ENCODE peak calls at places on chromosomes 2 and 18, in six cellular contexts. C, G, Z, T, F and Y are unnamed samples. For H3K4me1, the result is how much of the 10 kb centered on the place peaks cover.

GRCh38 chr2:215609089-215610032 is 173.5 kb upstream of the FN1 start:
- DNase-seq in C (no peak), G (peak), Z (no peak), T (no peak), F (no peak), Y (no peak)

GRCh38 chr2:33104726-33105125 is 158.0 kb downstream of the LTBP1 start:
- DNase-seq in C (no peak), G (peak), Z (no peak), T (no peak), F (no peak), Y (no peak)

GRCh38 chr18:58269931-58270330 is 225.9 kb downstream of the NEDD4L start:
- DNase-seq in C (no peak), G (no peak), Z (no peak), T (no peak), F (no peak), Y (no peak)

GRCh38 chr2:40434638-40435296 is 17.1 kb downstream of the SLC8A1 start:
- DNase-seq in C (peak), G (peak), Z (no peak), T (no peak), F (no peak), Y (no peak)

GRCh38 chr2:7707723-7708122 is 790.5 kb downstream of the RNF144A start:
- DNase-seq in C (no peak), G (peak), Z (no peak), T (no peak), F (no peak), Y (no peak)

GRCh38 chr18:2846241-2846637 is 567 bp upstream of the EMILIN2 start:
- DNase-seq in C (no peak), G (peak), Z (no peak), T (peak), F (no peak), Y (peak)

GRCh38 chr2:66929632-66930385 is 467.3 kb upstream of the ETAA1 start:
- DNase-seq in C (peak), G (peak), Z (peak), T (peak), F (no peak), Y (no peak)

GRCh38 chr2:227655454-227655853 is 11.2 kb upstream of the SCYGR5 start:
- DNase-seq in C (no peak), G (peak), Z (no peak), T (no peak), F (no peak), Y (no peak)

GRCh38 chr2:17747684-17748452 is 5.7 kb downstream of the SMC6 start:
- DNase-seq in C (no peak), G (peak), Z (no peak), T (no peak), F (no peak), Y (no peak)

GRCh38 chr2:102932521-102932920 is 170.7 kb downstream of the TMEM182 start:
- DNase-seq in C (no peak), G (no peak), Z (no peak), T (no peak), F (no peak), Y (no peak)

GRCh38 chr2:191679818-191680600 is 2.1 kb downstream of the NABP1 start:
- DNase-seq in C (no peak), G (peak), Z (no peak), T (no peak), F (no peak), Y (no peak)

GRCh38 chr2:42865884-42866861 is 73.8 kb upstream of the HAAO start:
- DNase-seq in C (peak), G (no peak), Z (no peak), T (no peak), F (no peak), Y (no peak)

GRCh38 chr18:55327454-55327853 is 260.5 kb downstream of the TCF4 start:
- DNase-seq in C (no peak), G (no peak), Z (no peak), T (no peak), F (no peak), Y (no peak)
- H3K4me1 ChIP-seq in C (under half), G (under half), Z (under half), T (under half), F (under half), Y (under half)

GRCh38 chr2:149488719-149489440 is 98.7 kb downstream of the MMADHC start:
- DNase-seq in C (no peak), G (no peak), Z (no peak), T (no peak), F (no peak), Y (no peak)
- H3K27ac ChIP-seq in C (no peak), G (no peak), Z (no peak), T (no peak), F (no peak), Y (no peak)

GRCh38 chr2:145750617-145751016 is 1230.7 kb upstream of the ZEB2 start:
- DNase-seq in C (no peak), G (no peak), Z (no peak), T (no peak), F (no peak), Y (no peak)

GRCh38 chr2:145750074-145750473 is 1230.2 kb upstream of the ZEB2 start:
- DNase-seq in C (no peak), G (no peak), Z (no peak), T (no peak), F (no peak), Y (no peak)

GRCh38 chr2:145749556-145749955 is 1229.6 kb upstream of the ZEB2 start:
- DNase-seq in C (no peak), G (no peak), Z (no peak), T (no peak), F (no peak), Y (no peak)

GRCh38 chr2:145751155-145751554 is 1231.2 kb upstream of the ZEB2 start:
- DNase-seq in C (no peak), G (no peak), Z (no peak), T (no peak), F (no peak), Y (no peak)

GRCh38 chr2:145748927-145749326 is 1229.0 kb upstream of the ZEB2 start:
- DNase-seq in C (no peak), G (no peak), Z (no peak), T (no peak), F (no peak), Y (no peak)
- H3K4me1 ChIP-seq in C (under half), G (under half), Z (under half), T (half or more), F (under half), Y (under half)

GRCh38 chr2:203567786-203568185 is 32.7 kb upstream of the RAPH1 start:
- DNase-seq in C (no peak), G (peak), Z (no peak), T (no peak), F (no peak), Y (no peak)
- H3K27ac ChIP-seq in C (no peak), G (no peak), Z (no peak), T (no peak), F (no peak), Y (no peak)

GRCh38 chr18:7901657-7902056 is 334.5 kb downstream of the PTPRM start:
- DNase-seq in C (no peak), G (peak), Z (no peak), T (no peak), F (no peak), Y (no peak)
- H3K4me1 ChIP-seq in C (under half), G (under half), Z (under half), T (under half), F (under half), Y (under half)